ENCODE peak calls at places on chromosomes 12 and 14, in four cellular contexts. C is brain microvascular endothelial cell, N is HCT116, S is tibial artery. H is an unnamed sample.

GRCh38 chr12:80420075-80420474 is 24.0 kb upstream of the PTPRQ start:
- DNase-seq in C (no peak), S (no peak), N (no peak), H (no peak)

GRCh38 chr12:84910549-84911241 is 1.9 kb downstream of the SLC6A15 start:
- DNase-seq in C (peak; percentile 51), S (no peak), N (no peak), H (no peak)

GRCh38 chr14:24149302-24149969 is 2.1 kb downstream of the RNF31 start:
- DNase-seq in S (no peak), C (no peak), N (no peak), H (no peak)

GRCh38 chr14:105377555-105378182 is 20.7 kb upstream of the TEX22 start:
- DNase-seq in C (no peak), S (no peak), N (no peak), H (no peak)

GRCh38 chr12:121534495-121535148 is 46.2 kb downstream of the KDM2B start:
- DNase-seq in N (no peak), C (no peak), S (no peak), H (no peak)

GRCh38 chr14:97785495-97785894 is 988.3 kb downstream of the VRK1 start:
- DNase-seq in N (no peak), S (no peak), C (no peak), H (no peak)

GRCh38 chr12:131049569-131050339 is 96.0 kb downstream of the ADGRD1 start:
- DNase-seq in S (no peak), N (no peak), C (no peak), H (no peak)

GRCh38 chr12:29187756-29188155 is 38.7 kb downstream of the FAR2 start:
- DNase-seq in C (no peak), S (no peak), N (no peak), H (no peak)

GRCh38 chr14:102907303-102907844 is 15.1 kb upstream of the AMN start:
- DNase-seq in S (no peak), C (no peak), N (no peak), H (no peak)

GRCh38 chr14:93788557-93789365 is 476 bp upstream of the PRIMA1 start:
- DNase-seq in S (peak; percentile 85), C (no peak), N (no peak), H (peak; percentile 66)

GRCh38 chr12:56358836-56359532 is 923 bp downstream of the STAT2 start:
- DNase-seq in C (peak; percentile 55), S (no peak), N (no peak), H (peak; percentile 36)

GRCh38 chr14:65808390-65808789 is 395.9 kb downstream of the FUT8 start:
- DNase-seq in S (no peak), C (no peak), N (no peak), H (no peak)

GRCh38 chr12:40827923-40828592 is 135.8 kb downstream of the CNTN1 start:
- DNase-seq in C (no peak), N (no peak), S (no peak), H (no peak)

GRCh38 chr14:102917469-102918211 is 4.8 kb upstream of the AMN start:
- DNase-seq in C (peak; percentile 17), S (no peak), N (peak; percentile 18), H (peak; percentile 46)

GRCh38 chr14:95048771-95049312 is 108.5 kb downstream of the DICER1 start:
- DNase-seq in S (peak; percentile 53), C (no peak), N (no peak), H (no peak)

GRCh38 chr12:104094284-104094683 is 30.0 kb downstream of the HCFC2 start:
- DNase-seq in C (peak; percentile 11), S (no peak), N (no peak), H (no peak)

GRCh38 chr12:664779-665092 is 1.5 kb upstream of the NINJ2 start:
- DNase-seq in C (no peak), N (no peak), S (no peak), H (no peak)

GRCh38 chr12:6039894-6040601 is 84.4 kb downstream of the VWF start:
- DNase-seq in C (peak; percentile 59), N (peak; percentile 57), S (no peak), H (peak; percentile 63)

GRCh38 chr12:131050463-131051154 is 96.9 kb downstream of the ADGRD1 start:
- DNase-seq in N (no peak), S (no peak), C (no peak), H (no peak)

GRCh38 chr12:100404769-100405407 is 48.0 kb downstream of the SLC17A8 start:
- DNase-seq in N (peak; percentile 84), C (peak; percentile 41), S (no peak), H (peak; percentile 13)

GRCh38 chr12:98998697-98999299 is 353.7 kb downstream of the APAF1 start:
- DNase-seq in C (no peak), N (peak; percentile 12), S (no peak), H (peak; percentile 55)

GRCh38 chr12:3712209-3712992 is 40.5 kb downstream of the CRACR2A start:
- DNase-seq in C (no peak), N (no peak), S (no peak), H (no peak)

GRCh38 chr14:102819176-102819628 is 42.0 kb downstream of the TRAF3 start:
- DNase-seq in C (no peak), N (no peak), S (no peak), H (peak; percentile 12)

GRCh38 chr12:67442347-67442841 is 173.2 kb downstream of the CAND1 start:
- DNase-seq in C (no peak), N (no peak), S (no peak), H (no peak)

GRCh38 chr12:19039515-19039914 is 90.0 kb upstream of the PLEKHA5 start:
- DNase-seq in N (no peak), C (no peak), S (no peak), H (no peak)

GRCh38 chr12:56688846-56689113 is 696 bp upstream of the PTGES3 start:
- DNase-seq in C (no peak), S (no peak), N (no peak), H (peak; percentile 67)

GRCh38 chr12:132367852-132368251 is 38.5 kb upstream of the GALNT9 start:
- DNase-seq in S (no peak), C (no peak), N (no peak), H (no peak)

GRCh38 chr12:2108166-2108565 is 55.4 kb downstream of the CACNA1C start:
- DNase-seq in C (no peak), N (no peak), S (peak; percentile 52), H (no peak)

GRCh38 chr12:10143205-10143604 is 13.2 kb upstream of the CLEC7A start:
- DNase-seq in N (no peak), C (peak; percentile 51), S (no peak), H (no peak)

GRCh38 chr12:58920102-58920955 is at the start of gene LRIG3:
- DNase-seq in C (peak; percentile 88), N (peak; percentile 59), S (peak; percentile 96), H (peak; percentile 87)

GRCh38 chr14:102799684-102800562 is 22.7 kb downstream of the TRAF3 start:
- DNase-seq in C (peak; percentile 41), N (no peak), S (no peak), H (no peak)

GRCh38 chr14:35808076-35808657 is 928 bp downstream of the RALGAPA1 start:
- DNase-seq in N (no peak), C (no peak), S (no peak), H (peak; percentile 52)

GRCh38 chr14:63578300-63578699 is 35.1 kb upstream of the PPP2R5E start:
- DNase-seq in N (no peak), S (no peak), C (no peak), H (peak; percentile 8)

GRCh38 chr12:89827592-89827991 is 119.0 kb upstream of the ATP2B1 start:
- DNase-seq in N (no peak), S (no peak), C (no peak), H (no peak)

GRCh38 chr12:89826468-89826867 is 117.8 kb upstream of the ATP2B1 start:
- DNase-seq in C (no peak), N (no peak), S (no peak), H (no peak)

GRCh38 chr12:89824822-89825221 is 116.2 kb upstream of the ATP2B1 start:
- DNase-seq in C (no peak), N (no peak), S (no peak), H (no peak)

GRCh38 chr12:89828575-89828974 is 119.9 kb upstream of the ATP2B1 start:
- DNase-seq in C (no peak), S (no peak), N (no peak), H (no peak)

DNA sequence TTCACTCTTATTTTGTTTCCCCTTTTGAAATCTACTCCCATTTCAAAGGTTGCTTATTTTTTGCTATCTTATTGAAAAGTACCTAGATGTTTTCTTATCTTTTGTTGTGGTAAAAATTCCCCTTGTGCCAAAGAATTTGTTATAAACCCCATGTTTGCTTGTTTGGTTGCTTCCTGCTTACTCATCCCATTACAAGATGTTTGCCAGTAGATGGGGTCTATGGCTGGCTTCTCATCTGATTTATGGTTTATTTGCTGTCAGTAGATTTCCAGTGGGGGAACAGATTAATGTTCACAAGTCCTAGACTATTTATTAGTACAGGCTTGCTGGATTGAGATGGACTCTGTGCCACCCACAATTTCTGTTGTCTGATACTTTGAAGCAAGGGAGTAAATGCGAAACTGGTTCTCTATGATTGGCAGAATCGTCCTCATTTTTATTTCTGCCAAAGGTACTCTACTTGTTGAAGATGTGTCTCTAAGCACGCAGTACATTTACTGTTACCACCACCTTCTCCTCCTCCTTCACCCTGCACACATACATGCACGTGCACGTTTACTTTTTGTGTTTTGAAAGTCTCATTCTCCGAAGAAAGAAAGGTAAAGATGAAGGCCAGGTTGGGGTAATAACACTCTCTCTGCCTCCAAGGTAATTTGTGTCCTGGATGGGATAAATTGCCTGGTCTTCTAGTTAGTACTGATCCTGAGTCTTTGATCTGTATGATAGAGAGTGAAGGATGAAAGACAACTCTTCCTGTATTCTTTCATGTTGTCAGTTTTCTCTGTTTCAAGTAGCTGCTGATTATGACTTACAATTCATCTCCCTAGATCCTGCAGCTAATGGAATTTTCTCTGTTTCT is 117.2 kb upstream of the ATP2B1 start:
- DNase-seq in C (peak; percentile 6), S (no peak), N (peak; percentile 28), H (peak; percentile 30)
- TF ChIP-seq CTCF in C (no peak), S (no peak), N (no peak), H (no peak)

GRCh38 chr12:107091381-107091780 is 2.0 kb downstream of the CRY1 start:
- DNase-seq in C (peak; percentile 59), N (no peak), S (no peak), H (peak; percentile 55)
- H3K27ac ChIP-seq in C (peak overlapping the region; percentile 92), N (no peak overlapping the region), S (peak overlapping the region; percentile 88), H (peak overlapping the region; percentile 51)

GRCh38 chr12:115216300-115216699 is 532.3 kb upstream of the TBX3 start:
- DNase-seq in S (no peak), N (no peak), C (no peak), H (no peak)

GRCh38 chr12:115213538-115213961 is 529.6 kb upstream of the TBX3 start:
- DNase-seq in N (no peak), S (no peak), C (no peak), H (no peak)

GRCh38 chr12:115212356-115212755 is 528.4 kb upstream of the TBX3 start:
- DNase-seq in N (no peak), S (no peak), C (no peak), H (no peak)

GRCh38 chr12:115210533-115211252 is 526.7 kb upstream of the TBX3 start:
- DNase-seq in S (no peak), N (no peak), C (no peak), H (no peak)

DNA sequence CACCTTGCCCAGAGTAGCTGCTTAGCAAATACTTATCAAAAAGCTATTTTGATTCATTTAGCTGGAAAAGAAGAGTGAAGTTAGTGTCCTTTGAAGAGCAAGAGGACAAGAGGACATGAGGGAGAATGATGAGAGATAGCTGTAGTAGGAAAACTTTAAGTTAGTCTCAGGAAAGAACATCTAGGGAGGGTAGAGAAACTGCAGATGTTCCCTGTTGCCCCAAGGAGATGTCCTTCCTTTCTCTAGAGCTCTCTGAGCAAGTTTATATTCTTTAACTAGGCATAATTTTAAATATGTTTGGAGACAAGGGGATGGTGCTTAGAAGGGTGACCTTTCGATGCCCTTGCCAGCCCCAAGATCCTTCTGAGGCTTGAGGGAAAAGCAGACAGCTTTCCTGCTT is 529.1 kb upstream of the TBX3 start:
- DNase-seq in S (no peak), N (no peak), C (no peak), H (no peak)
- TF ChIP-seq CTCF in S (no peak), N (no peak), C (no peak), H (no peak)

GRCh38 chr12:15146585-15146984 is 74.6 kb downstream of the RERG start:
- DNase-seq in N (no peak), S (no peak), C (no peak), H (no peak)
- H3K27ac ChIP-seq in N (no peak overlapping the region), S (peak overlapping the region; percentile 11), C (no peak overlapping the region), H (no peak overlapping the region)

H was measured in RWPE1.